ENCODE peak calls at places on chromosomes 13 and 19, in seven cellular contexts. P is AG10803, L is mucosa of descending colon, I is transverse colon, O is fibroblast of pulmonary artery, Z is prostate gland, X is HL-60. B is an unnamed sample.

GRCh38 chr13:79519252-79519651 is 38.3 kb downstream of the NDFIP2 start:
- DNase-seq in P (peak), L (no peak), I (no peak), O (peak), Z (no peak), X (no peak), B (no peak)

GRCh38 chr13:39602614-39603366 is at the start of gene LHFPL6:
- DNase-seq in P (peak), L (peak), I (peak), O (peak), Z (peak), X (peak), B (peak)

GRCh38 chr13:45433381-45433790 is 15.2 kb upstream of the SLC25A30 start:
- DNase-seq in P (no peak), L (no peak), I (no peak), O (no peak), Z (no peak), X (no peak), B (no peak)

GRCh38 chr19:7489609-7490044 is 792 bp upstream of the PEX11G start:
- DNase-seq in P (no peak), L (no peak), I (peak), O (no peak), Z (no peak), X (no peak), B (no peak)

GRCh38 chr13:74114202-74114601 is 20.0 kb downstream of the KLF12 start:
- DNase-seq in P (peak), L (no peak), I (no peak), O (peak), Z (no peak), X (no peak), B (no peak)

GRCh38 chr19:54389556-54389955 is 24.8 kb upstream of the LAIR1 start:
- DNase-seq in P (no peak), L (no peak), I (no peak), O (no peak), Z (no peak), X (peak), B (no peak)

GRCh38 chr13:74687452-74688180 is 553.4 kb upstream of the KLF12 start:
- DNase-seq in P (no peak), L (no peak), I (no peak), O (no peak), Z (no peak), X (no peak), B (no peak)

GRCh38 chr13:51297556-51297955 is 41.9 kb upstream of the SERPINE3 start:
- DNase-seq in P (no peak), L (no peak), I (no peak), O (no peak), Z (no peak), X (no peak), B (no peak)

GRCh38 chr19:23957660-23958281 is 43.1 kb downstream of the ZNF726 start:
- DNase-seq in P (peak), L (no peak), I (peak), O (peak), Z (no peak), X (no peak), B (no peak)

GRCh38 chr13:19881641-19882040 is 18.2 kb upstream of the ZMYM5 start:
- DNase-seq in P (no peak), L (no peak), I (no peak), O (no peak), Z (no peak), X (no peak), B (no peak)

GRCh38 chr19:48614436-48615144 is at the start of gene FAM83E:
- DNase-seq in P (no peak), L (peak), I (peak), O (no peak), Z (peak), X (no peak), B (peak)

GRCh38 chr13:113427562-113428468 is 25.5 kb downstream of the ADPRHL1 start:
- DNase-seq in P (peak), L (no peak), I (no peak), O (no peak), Z (no peak), X (no peak), B (no peak)
- H3K4me3 ChIP-seq in P (no peak), L (no peak), I (no peak), O (no peak), Z (no peak), X (no peak), B (no peak)

DNA sequence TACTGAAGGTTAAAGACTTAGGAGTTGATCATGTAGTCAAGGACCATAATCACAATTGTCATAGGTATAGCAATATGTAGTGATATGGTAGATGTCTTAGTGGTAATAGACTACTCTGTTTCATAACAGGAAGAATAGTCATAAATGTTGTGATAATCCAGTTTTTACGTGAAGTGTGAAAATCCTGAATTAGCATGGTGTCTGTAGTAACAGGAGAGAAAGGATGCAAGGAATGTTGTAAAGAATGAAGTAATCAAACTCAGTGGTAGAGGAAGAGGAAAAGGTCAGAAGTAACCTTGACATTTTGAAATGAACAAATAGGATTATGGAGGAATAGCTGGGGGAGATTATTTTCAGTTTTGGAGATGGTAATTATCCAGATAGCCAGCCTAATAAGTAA is 5.2 kb downstream of the RAP2A start:
- DNase-seq in P (peak), L (no peak), I (no peak), O (peak), Z (no peak), X (no peak), B (no peak)
- H3K4me3 ChIP-seq in P (no peak), L (no peak), I (no peak), O (no peak), Z (no peak), X (no peak), B (no peak)

DNA sequence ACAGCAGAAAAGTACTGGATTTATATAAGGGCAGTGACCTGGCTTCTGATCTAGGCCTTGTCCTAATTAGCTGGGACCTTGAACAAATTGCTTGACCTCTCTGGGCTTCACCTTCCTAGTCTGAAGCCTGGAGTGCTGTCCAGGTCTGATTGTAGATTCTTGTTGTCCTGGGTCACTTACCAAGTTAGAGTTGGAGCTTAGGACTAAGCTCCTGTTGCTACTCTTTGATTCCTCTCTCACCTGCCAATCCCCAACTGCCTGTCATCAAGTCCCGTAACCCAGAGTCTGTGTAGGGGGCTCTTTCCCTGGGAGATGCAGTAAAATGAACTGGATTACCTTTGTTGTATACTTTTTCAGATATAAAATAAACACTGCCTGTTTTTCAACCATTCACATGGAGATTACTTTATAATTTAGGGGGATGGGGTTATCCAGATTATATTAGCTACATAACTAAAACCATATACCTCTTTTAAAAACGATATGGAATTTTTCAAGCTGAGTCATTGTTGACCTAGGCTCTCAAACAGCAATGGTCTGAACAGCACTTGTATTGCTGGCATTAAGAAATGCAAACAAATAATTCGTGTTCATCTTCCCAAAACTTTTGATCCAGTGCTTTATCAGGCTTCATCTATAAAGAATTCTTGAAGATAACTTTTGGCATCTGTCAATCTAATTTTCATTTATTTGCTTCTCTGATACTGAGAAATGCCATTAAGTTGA is 5.8 kb downstream of the ARHGAP35 start:
- DNase-seq in P (no peak), L (no peak), I (no peak), O (no peak), Z (no peak), X (no peak), B (no peak)
- H3K4me3 ChIP-seq in P (no peak), L (no peak), I (no peak), O (no peak), Z (no peak), X (no peak), B (no peak)

GRCh38 chr13:33381906-33382305 is 96.4 kb upstream of the STARD13 start:
- DNase-seq in P (no peak), L (no peak), I (no peak), O (no peak), Z (no peak), X (no peak), B (no peak)
- H3K4me3 ChIP-seq in P (no peak), L (no peak), I (no peak), O (no peak), Z (no peak), X (no peak), B (no peak)

DNA sequence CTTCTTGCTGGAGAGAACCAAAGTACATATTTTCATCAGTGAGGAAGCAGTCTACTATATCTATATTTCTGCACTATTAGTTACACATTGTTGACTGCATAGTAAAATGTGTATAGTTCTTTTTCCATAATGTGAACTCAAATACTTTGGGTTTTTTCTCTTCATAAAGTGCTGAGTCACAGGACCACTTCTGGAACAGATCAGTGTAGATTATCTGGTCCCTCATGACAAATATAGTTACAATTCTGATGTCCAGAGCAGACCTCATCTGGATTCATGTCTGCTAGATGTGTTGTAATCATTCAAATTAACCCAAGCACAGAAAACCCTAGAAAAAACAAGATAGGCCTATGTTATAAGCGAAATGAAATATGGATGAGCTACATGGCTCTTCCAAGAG is 171.4 kb downstream of the SUCLA2 start:
- DNase-seq in P (peak), L (no peak), I (no peak), O (peak), Z (no peak), X (no peak), B (no peak)
- H3K4me3 ChIP-seq in P (no peak), L (no peak), I (no peak), O (no peak), Z (no peak), X (no peak), B (no peak)